ENCODE peak calls at places on chromosomes 7 and 10, in eight cellular contexts. One of them, this sample, is unnamed.

GRCh38 chr7:73373741-73374140 is 45.8 kb downstream of the FKBP6 start:
- DNase-seq in thoracic aorta: no peak
- DNase-seq in gastrocnemius medialis: no peak
- DNase-seq in IMR-90: no peak
- DNase-seq in colonic mucosa: no peak
- DNase-seq in lung: no peak
- DNase-seq in esophagus squamous epithelium: no peak
- DNase-seq in MM.1S: no peak
- DNase-seq in this sample: no peak

GRCh38 chr7:82530361-82530760 is 86.8 kb upstream of the CACNA2D1 start:
- DNase-seq in thoracic aorta: no peak
- DNase-seq in gastrocnemius medialis: no peak
- DNase-seq in IMR-90: no peak
- DNase-seq in colonic mucosa: no peak
- DNase-seq in lung: no peak
- DNase-seq in esophagus squamous epithelium: no peak
- DNase-seq in MM.1S: no peak
- DNase-seq in this sample: no peak

GRCh38 chr7:7274782-7275181 is 92.4 kb downstream of the C1GALT1 start:
- DNase-seq in thoracic aorta: no peak
- DNase-seq in gastrocnemius medialis: no peak
- DNase-seq in IMR-90: peak; percentile 33
- DNase-seq in colonic mucosa: no peak
- DNase-seq in lung: no peak
- DNase-seq in esophagus squamous epithelium: no peak
- DNase-seq in MM.1S: no peak
- DNase-seq in this sample: no peak

GRCh38 chr10:3065622-3066021 is 1.7 kb upstream of the PFKP start:
- DNase-seq in thoracic aorta: no peak
- DNase-seq in gastrocnemius medialis: no peak
- DNase-seq in IMR-90: no peak
- DNase-seq in colonic mucosa: no peak
- DNase-seq in lung: no peak
- DNase-seq in esophagus squamous epithelium: no peak
- DNase-seq in MM.1S: no peak
- DNase-seq in this sample: no peak

GRCh38 chr10:50739618-50740350 is at the start of gene ASAH2B:
- DNase-seq in thoracic aorta: peak; percentile 23
- DNase-seq in gastrocnemius medialis: peak; percentile 51
- DNase-seq in IMR-90: peak; percentile 74
- DNase-seq in colonic mucosa: peak; percentile 91
- DNase-seq in lung: peak; percentile 88
- DNase-seq in esophagus squamous epithelium: no peak
- DNase-seq in MM.1S: peak; percentile 74
- DNase-seq in this sample: peak; percentile 23

GRCh38 chr7:7263297-7264230 is 81.2 kb downstream of the C1GALT1 start:
- DNase-seq in thoracic aorta: no peak
- DNase-seq in gastrocnemius medialis: no peak
- DNase-seq in IMR-90: no peak
- DNase-seq in colonic mucosa: no peak
- DNase-seq in lung: no peak
- DNase-seq in esophagus squamous epithelium: no peak
- DNase-seq in MM.1S: no peak
- DNase-seq in this sample: no peak

GRCh38 chr7:134605978-134606923 is 40.4 kb upstream of the BPGM start:
- DNase-seq in thoracic aorta: no peak
- DNase-seq in gastrocnemius medialis: peak; percentile 34
- DNase-seq in IMR-90: peak; percentile 67
- DNase-seq in colonic mucosa: peak; percentile 64
- DNase-seq in lung: peak; percentile 60
- DNase-seq in esophagus squamous epithelium: no peak
- DNase-seq in MM.1S: peak; percentile 70
- DNase-seq in this sample: no peak

GRCh38 chr7:76294344-76295024 is 8.0 kb upstream of the HSPB1 start:
- DNase-seq in thoracic aorta: peak; percentile 95
- DNase-seq in gastrocnemius medialis: peak; percentile 97
- DNase-seq in IMR-90: peak; percentile 93
- DNase-seq in colonic mucosa: peak; percentile 98
- DNase-seq in lung: peak; percentile 95
- DNase-seq in esophagus squamous epithelium: peak; percentile 24
- DNase-seq in MM.1S: peak; percentile 45
- DNase-seq in this sample: peak; percentile 99

GRCh38 chr7:74684473-74684872 is 27.0 kb downstream of the GTF2I start:
- DNase-seq in thoracic aorta: no peak
- DNase-seq in gastrocnemius medialis: no peak
- DNase-seq in IMR-90: no peak
- DNase-seq in colonic mucosa: no peak
- DNase-seq in lung: no peak
- DNase-seq in esophagus squamous epithelium: no peak
- DNase-seq in MM.1S: no peak
- DNase-seq in this sample: no peak

GRCh38 chr7:26397786-26398435 is 106.2 kb downstream of the SNX10 start:
- DNase-seq in thoracic aorta: no peak
- DNase-seq in gastrocnemius medialis: peak; percentile 16
- DNase-seq in IMR-90: no peak
- DNase-seq in colonic mucosa: peak; percentile 59
- DNase-seq in lung: peak; percentile 33
- DNase-seq in esophagus squamous epithelium: no peak
- DNase-seq in MM.1S: peak; percentile 38
- DNase-seq in this sample: no peak

GRCh38 chr7:55260671-55261385 is 104.3 kb upstream of the LANCL2 start:
- DNase-seq in thoracic aorta: no peak
- DNase-seq in gastrocnemius medialis: no peak
- DNase-seq in IMR-90: no peak
- DNase-seq in colonic mucosa: no peak
- DNase-seq in lung: no peak
- DNase-seq in esophagus squamous epithelium: no peak
- DNase-seq in MM.1S: no peak
- DNase-seq in this sample: no peak

GRCh38 chr10:35890970-35891330 is 248.9 kb upstream of the FZD8 start:
- DNase-seq in thoracic aorta: no peak
- DNase-seq in gastrocnemius medialis: no peak
- DNase-seq in IMR-90: no peak
- DNase-seq in colonic mucosa: no peak
- DNase-seq in lung: no peak
- DNase-seq in esophagus squamous epithelium: no peak
- DNase-seq in MM.1S: no peak
- DNase-seq in this sample: no peak

GRCh38 chr7:33806284-33807157 is 98.8 kb upstream of the BMPER start:
- DNase-seq in thoracic aorta: no peak
- DNase-seq in gastrocnemius medialis: no peak
- DNase-seq in IMR-90: peak; percentile 10
- DNase-seq in colonic mucosa: no peak
- DNase-seq in lung: no peak
- DNase-seq in esophagus squamous epithelium: no peak
- DNase-seq in MM.1S: no peak
- DNase-seq in this sample: no peak

GRCh38 chr7:107938448-107939250 is 47.7 kb downstream of the DLD start:
- DNase-seq in thoracic aorta: no peak
- DNase-seq in gastrocnemius medialis: no peak
- DNase-seq in IMR-90: no peak
- DNase-seq in colonic mucosa: no peak
- DNase-seq in lung: no peak
- DNase-seq in esophagus squamous epithelium: no peak
- DNase-seq in MM.1S: no peak
- DNase-seq in this sample: peak; percentile 69

GRCh38 chr7:98174334-98175259 is 36.6 kb upstream of the BHLHA15 start:
- DNase-seq in thoracic aorta: no peak
- DNase-seq in gastrocnemius medialis: peak; percentile 97
- DNase-seq in IMR-90: no peak
- DNase-seq in colonic mucosa: no peak
- DNase-seq in lung: peak; percentile 45
- DNase-seq in esophagus squamous epithelium: no peak
- DNase-seq in MM.1S: no peak
- DNase-seq in this sample: no peak

GRCh38 chr10:8130973-8131911 is 76.8 kb downstream of the GATA3 start:
- DNase-seq in thoracic aorta: no peak
- DNase-seq in gastrocnemius medialis: no peak
- DNase-seq in IMR-90: peak; percentile 15
- DNase-seq in colonic mucosa: no peak
- DNase-seq in lung: no peak
- DNase-seq in esophagus squamous epithelium: no peak
- DNase-seq in MM.1S: peak; percentile 36
- DNase-seq in this sample: no peak

GRCh38 chr10:64771253-64771652 is 1250.1 kb downstream of the REEP3 start:
- DNase-seq in thoracic aorta: no peak
- DNase-seq in gastrocnemius medialis: no peak
- DNase-seq in IMR-90: no peak
- DNase-seq in colonic mucosa: no peak
- DNase-seq in lung: no peak
- DNase-seq in esophagus squamous epithelium: no peak
- DNase-seq in MM.1S: no peak
- DNase-seq in this sample: no peak

GRCh38 chr10:127524229-127524628 is 24.9 kb upstream of the NPS start:
- DNase-seq in thoracic aorta: no peak
- DNase-seq in gastrocnemius medialis: no peak
- DNase-seq in IMR-90: no peak
- DNase-seq in colonic mucosa: no peak
- DNase-seq in lung: no peak
- DNase-seq in esophagus squamous epithelium: no peak
- DNase-seq in MM.1S: no peak
- DNase-seq in this sample: no peak

GRCh38 chr10:72081210-72081609 is 7.1 kb downstream of the SPOCK2 start:
- DNase-seq in thoracic aorta: no peak
- DNase-seq in gastrocnemius medialis: no peak
- DNase-seq in IMR-90: no peak
- DNase-seq in colonic mucosa: no peak
- DNase-seq in lung: no peak
- DNase-seq in esophagus squamous epithelium: no peak
- DNase-seq in MM.1S: no peak
- DNase-seq in this sample: no peak

GRCh38 chr10:72081772-72082590 is 6.4 kb downstream of the SPOCK2 start:
- DNase-seq in thoracic aorta: no peak
- DNase-seq in gastrocnemius medialis: no peak
- DNase-seq in IMR-90: no peak
- DNase-seq in colonic mucosa: peak; percentile 56
- DNase-seq in lung: peak; percentile 65
- DNase-seq in esophagus squamous epithelium: no peak
- DNase-seq in MM.1S: no peak
- DNase-seq in this sample: no peak

GRCh38 chr10:72079356-72079755 is 9.0 kb downstream of the SPOCK2 start:
- DNase-seq in thoracic aorta: no peak
- DNase-seq in gastrocnemius medialis: no peak
- DNase-seq in IMR-90: no peak
- DNase-seq in colonic mucosa: no peak
- DNase-seq in lung: no peak
- DNase-seq in esophagus squamous epithelium: no peak
- DNase-seq in MM.1S: no peak
- DNase-seq in this sample: no peak

GRCh38 chr10:72077275-72077990 is 10.9 kb downstream of the SPOCK2 start:
- DNase-seq in thoracic aorta: no peak
- DNase-seq in gastrocnemius medialis: no peak
- DNase-seq in IMR-90: no peak
- DNase-seq in colonic mucosa: no peak
- DNase-seq in lung: no peak
- DNase-seq in esophagus squamous epithelium: no peak
- DNase-seq in MM.1S: no peak
- DNase-seq in this sample: no peak

DNA sequence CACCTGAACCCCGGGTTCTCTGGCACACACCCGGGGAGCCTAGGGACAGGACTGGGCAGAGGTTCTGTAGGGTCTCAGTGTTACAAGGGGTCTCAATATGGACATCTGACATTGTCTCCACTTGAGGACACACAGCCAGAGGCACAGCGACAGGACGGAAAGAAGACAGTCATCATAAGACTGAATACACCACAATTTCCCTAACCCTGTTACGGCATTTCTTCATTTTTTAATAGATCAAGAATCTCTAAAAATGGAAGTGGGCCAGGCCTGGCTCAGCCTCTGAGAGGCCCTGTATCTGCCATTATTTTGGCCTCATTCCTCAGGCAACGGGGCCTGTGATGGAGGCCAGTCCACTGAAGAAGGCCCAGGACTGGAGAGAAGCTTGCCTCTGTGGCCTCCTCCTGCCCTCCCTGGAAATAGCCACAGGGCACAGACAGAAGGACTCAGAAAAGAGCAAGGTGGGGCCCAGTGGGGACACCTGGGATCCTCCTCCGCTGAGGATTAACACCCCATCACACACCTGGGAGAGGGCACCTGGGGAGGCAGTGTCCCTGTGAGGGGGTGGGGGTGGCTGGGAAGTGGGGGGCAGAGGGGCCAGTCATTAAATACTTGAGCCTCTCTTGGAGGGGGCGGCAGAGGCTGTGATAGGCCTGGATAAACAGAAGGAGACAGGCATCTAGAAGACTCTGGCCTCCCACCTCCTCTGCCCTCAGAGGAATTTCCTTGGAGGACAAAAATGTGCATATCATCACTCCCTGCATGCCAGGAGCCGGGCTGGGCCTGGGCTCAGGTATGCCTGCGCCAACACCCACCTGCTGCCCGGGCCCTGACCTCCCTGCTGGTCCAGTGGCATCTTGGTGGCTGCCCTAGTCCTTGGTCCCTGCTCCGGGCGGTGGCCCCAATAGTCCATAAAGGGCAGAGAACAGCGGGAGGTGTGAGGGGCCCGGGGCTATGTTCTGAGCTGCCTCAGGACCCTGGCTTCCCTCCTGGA is 8.0 kb downstream of the SPOCK2 start:
- DNase-seq in thoracic aorta: no peak
- DNase-seq in gastrocnemius medialis: no peak
- DNase-seq in IMR-90: no peak
- DNase-seq in colonic mucosa: no peak
- DNase-seq in lung: no peak
- DNase-seq in esophagus squamous epithelium: no peak
- DNase-seq in MM.1S: no peak
- DNase-seq in this sample: no peak
- H3K4me1 ChIP-seq in thoracic aorta: no peaks in the 10 kb centered on the region
- H3K4me1 ChIP-seq in gastrocnemius medialis: no peaks in the 10 kb centered on the region
- H3K4me1 ChIP-seq in IMR-90: no peaks in the 10 kb centered on the region
- H3K4me1 ChIP-seq in colonic mucosa: no peaks in the 10 kb centered on the region
- H3K4me1 ChIP-seq in lung: no peaks in the 10 kb centered on the region
- H3K4me1 ChIP-seq in esophagus squamous epithelium: no peaks in the 10 kb centered on the region
- H3K4me1 ChIP-seq in MM.1S: peaks cover 9% of the 10 kb centered on the region
- H3K4me1 ChIP-seq in this sample: no peaks in the 10 kb centered on the region

GRCh38 chr7:53002389-53002788 is 33.0 kb upstream of the POM121L12 start:
- DNase-seq in thoracic aorta: no peak
- DNase-seq in gastrocnemius medialis: no peak
- DNase-seq in IMR-90: no peak
- DNase-seq in colonic mucosa: no peak
- DNase-seq in lung: no peak
- DNase-seq in esophagus squamous epithelium: no peak
- DNase-seq in MM.1S: no peak
- DNase-seq in this sample: no peak
- TF ChIP-seq CTCF in thoracic aorta: no peak
- TF ChIP-seq CTCF in gastrocnemius medialis: no peak
- TF ChIP-seq CTCF in IMR-90: no peak
- TF ChIP-seq CTCF in colonic mucosa: no peak
- TF ChIP-seq CTCF in lung: no peak
- TF ChIP-seq CTCF in esophagus squamous epithelium: no peak
- TF ChIP-seq CTCF in MM.1S: no peak
- TF ChIP-seq CTCF in this sample: no peak

GRCh38 chr7:158825628-158826289 is 3.5 kb downstream of the ESYT2 start:
- DNase-seq in thoracic aorta: no peak
- DNase-seq in gastrocnemius medialis: no peak
- DNase-seq in IMR-90: no peak
- DNase-seq in colonic mucosa: no peak
- DNase-seq in lung: no peak
- DNase-seq in esophagus squamous epithelium: no peak
- DNase-seq in MM.1S: no peak
- DNase-seq in this sample: no peak
- H3K4me3 ChIP-seq in thoracic aorta: no peak overlapping the region
- H3K4me3 ChIP-seq in gastrocnemius medialis: no peak overlapping the region
- H3K4me3 ChIP-seq in IMR-90: no peak overlapping the region
- H3K4me3 ChIP-seq in colonic mucosa: no peak overlapping the region
- H3K4me3 ChIP-seq in lung: no peak overlapping the region
- H3K4me3 ChIP-seq in esophagus squamous epithelium: no peak overlapping the region
- H3K4me3 ChIP-seq in MM.1S: no peak overlapping the region
- H3K4me3 ChIP-seq in this sample: no peak overlapping the region

GRCh38 chr10:32409741-32410140 is 36.2 kb upstream of the CCDC7 start:
- DNase-seq in thoracic aorta: no peak
- DNase-seq in gastrocnemius medialis: no peak
- DNase-seq in IMR-90: peak; percentile 7
- DNase-seq in colonic mucosa: no peak
- DNase-seq in lung: no peak
- DNase-seq in esophagus squamous epithelium: no peak
- DNase-seq in MM.1S: no peak
- DNase-seq in this sample: no peak
- H3K4me1 ChIP-seq in thoracic aorta: peaks cover 11% of the 10 kb centered on the region
- H3K4me1 ChIP-seq in gastrocnemius medialis: peaks cover 7% of the 10 kb centered on the region
- H3K4me1 ChIP-seq in IMR-90: peaks cover 3% of the 10 kb centered on the region
- H3K4me1 ChIP-seq in colonic mucosa: no peaks in the 10 kb centered on the region
- H3K4me1 ChIP-seq in lung: no peaks in the 10 kb centered on the region
- H3K4me1 ChIP-seq in esophagus squamous epithelium: no peaks in the 10 kb centered on the region
- H3K4me1 ChIP-seq in MM.1S: no peaks in the 10 kb centered on the region
- H3K4me1 ChIP-seq in this sample: no peaks in the 10 kb centered on the region